ENCODE peak calls at places on chromosomes 1 and 21, in six cellular contexts. C is adrenal gland, R is GM10248, S is uterus, Y is A673, A is mammary epithelial cell. Z is an unnamed sample.

GRCh38 chr1:12454406-12455391 is 163.3 kb downstream of the DHRS3 start:
- DNase-seq in A (no peak), Y (no peak), C (no peak), R (no peak), S (peak; percentile 58), Z (no peak)

GRCh38 chr1:220786057-220786336 is 716 bp upstream of the MTARC1 start:
- DNase-seq in R (no peak), C (no peak), S (no peak), Y (no peak), A (no peak), Z (no peak)

GRCh38 chr21:17784604-17785402 is 34.4 kb downstream of the C21orf91 start:
- DNase-seq in R (peak; percentile 37), A (no peak), Y (no peak), S (no peak), C (no peak), Z (no peak)

GRCh38 chr1:220701974-220702373 is 11.8 kb downstream of the C1orf115 start:
- DNase-seq in S (no peak), C (no peak), R (no peak), Y (no peak), A (no peak), Z (no peak)

GRCh38 chr21:23952269-23952668 is 1655.0 kb downstream of the MRPL39 start:
- DNase-seq in R (no peak), C (no peak), Y (no peak), A (no peak), S (no peak), Z (no peak)

GRCh38 chr1:152761609-152762213 is 3.9 kb downstream of the KPRP start:
- DNase-seq in S (no peak), Y (no peak), C (no peak), A (peak; percentile 63), R (no peak), Z (no peak)

GRCh38 chr1:20219991-20220390 is 33.7 kb upstream of the PLA2G2C start:
- DNase-seq in A (no peak), S (no peak), C (no peak), R (no peak), Y (no peak), Z (no peak)

GRCh38 chr1:212669102-212669501 is 30.5 kb downstream of the BATF3 start:
- DNase-seq in S (no peak), Y (peak; percentile 59), R (no peak), A (no peak), C (no peak), Z (no peak)

GRCh38 chr21:37006521-37007291 is at the start of gene RIPPLY3:
- DNase-seq in C (no peak), A (peak; percentile 38), S (no peak), R (peak; percentile 45), Y (peak; percentile 65), Z (no peak)

GRCh38 chr1:43008106-43008424 is 49.4 kb upstream of the SLC2A1 start:
- DNase-seq in R (no peak), A (no peak), S (no peak), C (no peak), Y (no peak), Z (no peak)

GRCh38 chr1:157089789-157090188 is 9.8 kb downstream of the ETV3L start:
- DNase-seq in C (peak; percentile 58), S (no peak), A (no peak), Y (no peak), R (no peak), Z (no peak)

GRCh38 chr1:8705104-8705503 is 112.3 kb downstream of the RERE start:
- DNase-seq in Y (no peak), S (no peak), R (no peak), A (no peak), C (no peak), Z (no peak)

GRCh38 chr1:11333631-11334030 is 60.6 kb downstream of the UBIAD1 start:
- DNase-seq in A (no peak), S (no peak), Y (no peak), C (no peak), R (no peak), Z (no peak)

GRCh38 chr1:232407120-232407519 is 222.8 kb downstream of the SIPA1L2 start:
- DNase-seq in R (no peak), C (no peak), S (no peak), Y (no peak), A (no peak), Z (no peak)
- TF ChIP-seq CTCF in R (no peak), C (no peak), S (no peak), Y (no peak), A (no peak), Z (no peak)

GRCh38 chr1:1573843-1574720 is 581 bp downstream of the SSU72 start:
- DNase-seq in C (no peak), A (peak; percentile 49), R (peak; percentile 87), Y (peak; percentile 83), S (no peak), Z (no peak)
- TF ChIP-seq CTCF in C (peak; percentile 1), A (peak; percentile 16), R (no peak), Y (peak; percentile 42), S (no peak), Z (no peak)

GRCh38 chr1:3471356-3472087 is 17.1 kb downstream of the ARHGEF16 start:
- DNase-seq in C (no peak), R (no peak), Y (peak; percentile 78), S (no peak), A (no peak), Z (no peak)
- TF ChIP-seq CTCF in C (no peak), R (no peak), Y (peak; percentile 62), S (no peak), A (peak; percentile 7), Z (no peak)

GRCh38 chr1:178294654-178295053 is 200.8 kb downstream of the RASAL2 start:
- DNase-seq in R (no peak), Y (no peak), C (no peak), A (peak; percentile 56), S (no peak), Z (no peak)
- TF ChIP-seq CTCF in R (no peak), Y (peak; percentile 24), C (no peak), A (peak; percentile 18), S (no peak), Z (no peak)

GRCh38 chr1:14608308-14608707 is 9.8 kb downstream of the KAZN start:
- DNase-seq in A (no peak), R (no peak), S (no peak), C (no peak), Y (no peak), Z (no peak)
- TF ChIP-seq CTCF in A (peak; percentile 20), R (no peak), S (no peak), C (no peak), Y (peak; percentile 38), Z (no peak)

DNA sequence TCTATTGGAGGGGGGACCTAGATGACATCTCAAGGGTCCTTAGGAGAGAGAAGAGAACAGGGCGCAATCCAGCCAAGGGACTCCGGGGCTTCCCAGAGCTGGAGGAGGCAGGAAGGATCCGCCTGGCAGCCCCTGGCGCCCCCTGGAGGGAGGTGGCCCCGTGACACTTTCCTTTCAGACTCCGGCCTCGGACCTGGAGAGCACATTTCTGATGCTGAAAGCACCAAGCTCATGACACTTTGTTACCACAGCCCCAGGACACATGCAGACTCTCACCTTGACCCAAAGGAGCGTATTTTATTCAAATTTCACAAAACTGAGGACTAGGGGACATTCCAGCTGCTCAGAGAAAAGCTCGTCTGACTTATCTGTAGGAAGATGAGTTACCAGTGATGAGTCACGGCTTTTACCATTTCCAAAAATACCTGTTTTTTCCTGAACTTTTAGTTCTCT is 21.4 kb upstream of the POFUT2 start:
- DNase-seq in A (no peak), S (peak; percentile 73), R (no peak), C (peak; percentile 92), Y (peak; percentile 68), Z (no peak)
- TF ChIP-seq CTCF in A (peak; percentile 35), S (peak; percentile 54), R (peak; percentile 47), C (peak; percentile 74), Y (peak; percentile 85), Z (no peak)

GRCh38 chr1:61579815-61580214 is 145.1 kb downstream of the TM2D1 start:
- DNase-seq in S (no peak), R (no peak), Y (no peak), A (no peak), C (no peak), Z (no peak)
- TF ChIP-seq CTCF in S (no peak), R (no peak), Y (no peak), A (no peak), C (no peak), Z (no peak)

GRCh38 chr1:117143856-117144255 is 22.3 kb upstream of the TRIM45 start:
- DNase-seq in A (no peak), C (no peak), R (no peak), Y (no peak), S (no peak), Z (no peak)
- TF ChIP-seq CTCF in A (no peak), C (no peak), R (no peak), Y (no peak), S (no peak), Z (no peak)

GRCh38 chr1:248703674-248704073 is 1.1 kb upstream of the OR14I1 start:
- DNase-seq in Y (no peak), S (no peak), R (no peak), C (no peak), A (no peak), Z (no peak)
- TF ChIP-seq CTCF in Y (peak; percentile 33), S (no peak), R (peak; percentile 24), C (no peak), A (no peak), Z (no peak)